ENCODE peak calls at places on chromosomes 5 and 9, in six cellular contexts. One of them, this sample, is unnamed.

GRCh38 chr5:33167541-33167940 is 273.2 kb upstream of the TARS1 start:
- DNase-seq in GM12891: no peak
- DNase-seq in HepG2: no peak
- DNase-seq in K562: no peak
- DNase-seq in H1: no peak
- DNase-seq in GM12878: no peak
- DNase-seq in this sample: no peak

GRCh38 chr5:159928122-159928960 is 12.1 kb downstream of the ADRA1B start:
- DNase-seq in GM12891: no peak
- DNase-seq in K562: no peak
- DNase-seq in H1: no peak
- DNase-seq in GM12878: no peak
- DNase-seq in HepG2: no peak
- DNase-seq in this sample: no peak

GRCh38 chr5:98997000-98997399 is 68.2 kb upstream of the CHD1 start:
- DNase-seq in GM12878: no peak
- DNase-seq in HepG2: peak; percentile 44
- DNase-seq in GM12891: no peak
- DNase-seq in K562: no peak
- DNase-seq in H1: no peak
- DNase-seq in this sample: no peak

GRCh38 chr9:8718121-8718725 is 918.6 kb upstream of the DMAC1 start:
- DNase-seq in H1: no peak
- DNase-seq in GM12878: no peak
- DNase-seq in K562: no peak
- DNase-seq in GM12891: no peak
- DNase-seq in HepG2: no peak
- DNase-seq in this sample: no peak

GRCh38 chr5:126753227-126753626 is 23.7 kb upstream of the LMNB1 start:
- DNase-seq in GM12878: no peak
- DNase-seq in H1: no peak
- DNase-seq in K562: peak; percentile 72
- DNase-seq in HepG2: no peak
- DNase-seq in GM12891: no peak
- DNase-seq in this sample: no peak

GRCh38 chr5:108109059-108109458 is 272.8 kb downstream of the FBXL17 start:
- DNase-seq in HepG2: no peak
- DNase-seq in H1: no peak
- DNase-seq in GM12878: no peak
- DNase-seq in GM12891: no peak
- DNase-seq in K562: no peak
- DNase-seq in this sample: no peak

GRCh38 chr9:120353501-120353900 is 226.5 kb downstream of the CDK5RAP2 start:
- DNase-seq in GM12891: no peak
- DNase-seq in GM12878: no peak
- DNase-seq in K562: no peak
- DNase-seq in HepG2: no peak
- DNase-seq in H1: no peak
- DNase-seq in this sample: no peak

GRCh38 chr9:7894231-7894630 is 94.7 kb upstream of the DMAC1 start:
- DNase-seq in H1: no peak
- DNase-seq in K562: no peak
- DNase-seq in GM12878: no peak
- DNase-seq in HepG2: no peak
- DNase-seq in GM12891: no peak
- DNase-seq in this sample: no peak

GRCh38 chr5:10866913-10867312 is 105.9 kb upstream of the DAP start:
- DNase-seq in K562: peak; percentile 23
- DNase-seq in GM12878: no peak
- DNase-seq in H1: no peak
- DNase-seq in GM12891: no peak
- DNase-seq in HepG2: no peak
- DNase-seq in this sample: no peak
- TF ChIP-seq POLR2AphosphoS5 in K562: no peak
- TF ChIP-seq POLR2AphosphoS5 in GM12878: no peak
- TF ChIP-seq POLR2AphosphoS5 in H1: no peak
- TF ChIP-seq POLR2AphosphoS5 in GM12891: no peak
- TF ChIP-seq POLR2AphosphoS5 in HepG2: no peak
- TF ChIP-seq POLR2AphosphoS5 in this sample: no peak

GRCh38 chr5:66138572-66139116 is 5.5 kb upstream of the SREK1 start:
- DNase-seq in H1: no peak
- DNase-seq in GM12891: no peak
- DNase-seq in HepG2: no peak
- DNase-seq in GM12878: no peak
- DNase-seq in K562: peak; percentile 12
- DNase-seq in this sample: no peak
- TF ChIP-seq TAF1 in H1: no peak
- TF ChIP-seq TAF1 in GM12891: no peak
- TF ChIP-seq TAF1 in HepG2: no peak
- TF ChIP-seq TAF1 in GM12878: no peak
- TF ChIP-seq TAF1 in K562: no peak
- TF ChIP-seq TAF1 in this sample: no peak

DNA sequence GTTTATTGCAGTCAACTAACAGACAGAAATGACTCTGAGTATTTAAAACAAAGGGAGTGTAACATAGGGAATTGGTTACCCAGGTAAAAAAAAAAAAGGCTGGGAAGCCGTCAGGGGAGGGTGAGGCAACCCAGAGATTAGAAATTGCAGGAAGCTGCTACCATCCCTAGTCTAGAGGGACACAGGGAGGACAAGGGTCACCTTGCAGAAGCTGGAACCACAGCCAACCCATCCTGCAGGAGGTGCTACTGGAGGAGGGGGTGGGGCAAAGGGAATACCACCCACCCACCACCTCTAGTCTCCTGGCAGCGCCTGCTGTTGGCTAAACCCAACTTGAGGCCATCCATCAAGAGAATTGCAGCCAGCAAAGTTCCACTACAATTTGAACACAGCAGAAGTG is 6.5 kb downstream of the CAST start:
- DNase-seq in H1: no peak
- DNase-seq in K562: no peak
- DNase-seq in GM12891: no peak
- DNase-seq in GM12878: no peak
- DNase-seq in HepG2: no peak
- DNase-seq in this sample: no peak
- TF ChIP-seq POLR2A in H1: no peak
- TF ChIP-seq POLR2A in K562: no peak
- TF ChIP-seq POLR2A in GM12891: no peak
- TF ChIP-seq POLR2A in GM12878: no peak
- TF ChIP-seq POLR2A in HepG2: no peak
- TF ChIP-seq POLR2A in this sample: no peak

GRCh38 chr9:2677927-2678889 is 39.1 kb upstream of the KCNV2 start:
- DNase-seq in H1: no peak
- DNase-seq in GM12891: no peak
- DNase-seq in GM12878: no peak
- DNase-seq in HepG2: no peak
- DNase-seq in K562: no peak
- DNase-seq in this sample: no peak
- TF ChIP-seq POLR2AphosphoS5 in H1: no peak
- TF ChIP-seq POLR2AphosphoS5 in GM12891: no peak
- TF ChIP-seq POLR2AphosphoS5 in GM12878: no peak
- TF ChIP-seq POLR2AphosphoS5 in HepG2: no peak
- TF ChIP-seq POLR2AphosphoS5 in K562: no peak
- TF ChIP-seq POLR2AphosphoS5 in this sample: no peak

DNA sequence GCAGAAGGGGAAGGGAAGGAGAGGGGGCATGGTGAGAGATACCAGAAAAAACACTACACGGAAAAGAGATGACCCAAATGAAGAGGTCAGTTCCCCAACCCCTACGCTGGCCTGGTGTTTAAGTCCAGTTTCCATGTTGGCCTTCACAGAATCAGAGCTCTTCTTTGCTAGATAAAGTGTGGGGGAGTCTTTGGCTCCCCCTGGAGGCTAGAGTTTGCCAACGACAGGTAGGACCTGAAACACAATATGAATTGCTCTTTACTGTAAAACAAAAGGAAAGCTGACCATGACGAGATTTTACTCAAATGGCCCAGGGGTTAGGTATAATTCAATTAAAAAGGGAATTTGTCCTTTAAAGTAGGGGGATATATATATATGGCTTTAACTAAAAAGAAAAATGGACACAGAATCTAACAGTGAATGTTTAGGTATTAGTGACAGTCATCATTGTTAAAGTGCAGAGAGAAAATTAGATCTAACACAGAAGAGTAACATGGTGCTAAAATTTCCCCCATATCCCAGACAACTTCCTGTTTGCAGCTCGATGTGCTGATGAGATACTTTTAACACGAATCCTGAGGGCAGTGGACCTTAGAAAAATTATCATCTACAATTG is 92.0 kb downstream of the SV2C start:
- DNase-seq in GM12878: peak; percentile 32
- DNase-seq in HepG2: peak; percentile 48
- DNase-seq in K562: peak; percentile 78
- DNase-seq in H1: peak; percentile 66
- DNase-seq in GM12891: peak; percentile 67
- DNase-seq in this sample: peak; percentile 46
- TF ChIP-seq TAF1 in GM12878: no peak
- TF ChIP-seq TAF1 in HepG2: no peak
- TF ChIP-seq TAF1 in K562: no peak
- TF ChIP-seq TAF1 in H1: no peak
- TF ChIP-seq TAF1 in GM12891: no peak
- TF ChIP-seq TAF1 in this sample: no peak